ENCODE peak calls at places on chromosomes 1 and 21, in seven cellular contexts. One of them, this sample, is unnamed. For H3K4me1, the result is how much of the 10 kb centered on the place peaks cover.

GRCh38 chr1:192521734-192522133 is 53.8 kb upstream of the RGS1 start:
- DNase-seq in body of pancreas: no peak
- DNase-seq in ovary: no peak
- DNase-seq in IMR-90: no peak
- DNase-seq in Peyer's patch: no peak
- DNase-seq in spleen: no peak
- DNase-seq in stomach: no peak
- DNase-seq in this sample: no peak

GRCh38 chr1:63461661-63462230 is 61.3 kb downstream of the ITGB3BP start:
- DNase-seq in Peyer's patch: no peak
- DNase-seq in IMR-90: no peak
- DNase-seq in ovary: no peak
- DNase-seq in body of pancreas: no peak
- DNase-seq in stomach: no peak
- DNase-seq in spleen: no peak
- DNase-seq in this sample: no peak

GRCh38 chr1:3473381-3473844 is 18.9 kb downstream of the ARHGEF16 start:
- DNase-seq in body of pancreas: no peak
- DNase-seq in spleen: no peak
- DNase-seq in stomach: no peak
- DNase-seq in Peyer's patch: no peak
- DNase-seq in IMR-90: peak
- DNase-seq in ovary: no peak
- DNase-seq in this sample: no peak

GRCh38 chr1:11725616-11726015 is 10.3 kb upstream of the AGTRAP start:
- DNase-seq in spleen: no peak
- DNase-seq in ovary: no peak
- DNase-seq in IMR-90: no peak
- DNase-seq in stomach: no peak
- DNase-seq in body of pancreas: no peak
- DNase-seq in Peyer's patch: no peak
- DNase-seq in this sample: no peak

GRCh38 chr1:3688356-3688755 is 36.0 kb downstream of the TP73 start:
- DNase-seq in ovary: no peak
- DNase-seq in Peyer's patch: no peak
- DNase-seq in spleen: no peak
- DNase-seq in IMR-90: no peak
- DNase-seq in stomach: no peak
- DNase-seq in body of pancreas: no peak
- DNase-seq in this sample: no peak

GRCh38 chr1:55277377-55278130 is 62.4 kb upstream of the USP24 start:
- DNase-seq in stomach: peak
- DNase-seq in Peyer's patch: peak
- DNase-seq in spleen: peak
- DNase-seq in IMR-90: peak
- DNase-seq in ovary: peak
- DNase-seq in body of pancreas: peak
- DNase-seq in this sample: peak

GRCh38 chr1:3831689-3832088 is 25.3 kb downstream of the CEP104 start:
- DNase-seq in stomach: no peak
- DNase-seq in Peyer's patch: no peak
- DNase-seq in IMR-90: no peak
- DNase-seq in body of pancreas: no peak
- DNase-seq in spleen: no peak
- DNase-seq in ovary: no peak
- DNase-seq in this sample: no peak

GRCh38 chr1:21106238-21106637 is 70.5 kb downstream of the EIF4G3 start:
- DNase-seq in body of pancreas: no peak
- DNase-seq in ovary: no peak
- DNase-seq in IMR-90: no peak
- DNase-seq in spleen: no peak
- DNase-seq in stomach: no peak
- DNase-seq in Peyer's patch: no peak
- DNase-seq in this sample: no peak

GRCh38 chr1:217149791-217150190 is 426.6 kb upstream of the ESRRG start:
- DNase-seq in stomach: no peak
- DNase-seq in body of pancreas: no peak
- DNase-seq in Peyer's patch: no peak
- DNase-seq in ovary: no peak
- DNase-seq in spleen: no peak
- DNase-seq in IMR-90: no peak
- DNase-seq in this sample: no peak

GRCh38 chr21:41426656-41427311 is 745 bp downstream of the MX1 start:
- DNase-seq in body of pancreas: no peak
- DNase-seq in stomach: no peak
- DNase-seq in ovary: peak
- DNase-seq in Peyer's patch: no peak
- DNase-seq in IMR-90: no peak
- DNase-seq in spleen: peak
- DNase-seq in this sample: no peak

GRCh38 chr1:183417691-183418491 is at the start of gene NMNAT2:
- DNase-seq in Peyer's patch: no peak
- DNase-seq in IMR-90: peak
- DNase-seq in body of pancreas: no peak
- DNase-seq in spleen: no peak
- DNase-seq in ovary: no peak
- DNase-seq in stomach: no peak
- DNase-seq in this sample: no peak
- TF ChIP-seq CTCF in Peyer's patch: no peak
- TF ChIP-seq CTCF in IMR-90: no peak
- TF ChIP-seq CTCF in body of pancreas: no peak
- TF ChIP-seq CTCF in spleen: no peak
- TF ChIP-seq CTCF in ovary: no peak
- TF ChIP-seq CTCF in stomach: no peak
- TF ChIP-seq CTCF in this sample: no peak

DNA sequence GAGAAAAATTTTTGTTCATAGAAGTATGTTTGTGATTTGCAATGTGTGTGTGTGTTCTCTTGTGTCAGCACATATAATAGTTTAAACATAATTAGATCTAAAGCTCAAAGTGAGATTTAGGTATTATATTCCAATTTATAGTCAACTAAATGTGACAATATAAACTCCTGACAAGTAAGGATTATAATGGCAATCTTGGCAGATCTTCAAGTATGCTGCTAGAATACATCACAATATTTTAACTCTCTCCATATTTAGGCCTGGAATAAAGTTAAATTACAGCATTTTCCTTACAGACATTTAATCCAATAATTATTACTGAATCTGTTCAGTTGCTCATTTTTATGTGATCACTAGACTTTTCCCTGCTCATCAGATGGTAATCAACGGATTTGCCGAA is 65.8 kb downstream of the LYPLAL1 start:
- DNase-seq in spleen: no peak
- DNase-seq in stomach: no peak
- DNase-seq in ovary: no peak
- DNase-seq in IMR-90: no peak
- DNase-seq in body of pancreas: no peak
- DNase-seq in Peyer's patch: no peak
- DNase-seq in this sample: no peak
- H3K4me1 ChIP-seq in spleen: under half
- H3K4me1 ChIP-seq in stomach: under half
- H3K4me1 ChIP-seq in ovary: under half
- H3K4me1 ChIP-seq in IMR-90: under half
- H3K4me1 ChIP-seq in body of pancreas: under half
- H3K4me1 ChIP-seq in Peyer's patch: under half
- H3K4me1 ChIP-seq in this sample: under half

GRCh38 chr1:150576794-150577556 is 2.4 kb downstream of the MCL1 start:
- DNase-seq in ovary: peak
- DNase-seq in stomach: no peak
- DNase-seq in spleen: no peak
- DNase-seq in body of pancreas: no peak
- DNase-seq in IMR-90: peak
- DNase-seq in Peyer's patch: peak
- DNase-seq in this sample: no peak
- TF ChIP-seq POLR2A in ovary: no peak
- TF ChIP-seq POLR2A in stomach: no peak
- TF ChIP-seq POLR2A in spleen: no peak
- TF ChIP-seq POLR2A in body of pancreas: peak
- TF ChIP-seq POLR2A in IMR-90: no peak
- TF ChIP-seq POLR2A in Peyer's patch: peak
- TF ChIP-seq POLR2A in this sample: peak

GRCh38 chr21:46634966-46635323 is 529 bp upstream of the PRMT2 start:
- DNase-seq in body of pancreas: no peak
- DNase-seq in Peyer's patch: no peak
- DNase-seq in ovary: peak
- DNase-seq in stomach: peak
- DNase-seq in spleen: no peak
- DNase-seq in IMR-90: peak
- DNase-seq in this sample: peak
- TF ChIP-seq CTCF in body of pancreas: peak
- TF ChIP-seq CTCF in Peyer's patch: peak
- TF ChIP-seq CTCF in ovary: no peak
- TF ChIP-seq CTCF in stomach: no peak
- TF ChIP-seq CTCF in spleen: peak
- TF ChIP-seq CTCF in IMR-90: peak
- TF ChIP-seq CTCF in this sample: peak

DNA sequence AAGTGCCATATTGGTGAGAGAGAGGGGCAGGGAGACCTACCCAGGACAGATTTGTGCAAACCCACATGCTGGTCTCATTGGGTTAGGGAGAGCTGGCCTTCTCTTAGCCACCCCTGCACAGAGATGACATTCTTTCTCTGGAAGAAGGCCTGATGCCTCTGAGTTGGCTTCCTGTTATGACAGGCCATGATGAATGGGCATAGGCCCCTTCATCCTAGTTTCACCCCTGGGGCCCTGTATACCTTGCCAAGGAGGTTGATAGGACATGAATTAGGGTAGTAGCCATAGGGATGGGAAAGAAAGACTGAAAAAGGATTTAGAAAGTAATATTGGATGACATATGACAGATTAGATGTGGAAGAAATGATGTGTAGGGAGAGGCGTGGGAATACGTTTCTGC is 46.6 kb downstream of the TENT5C start:
- DNase-seq in IMR-90: peak
- DNase-seq in spleen: no peak
- DNase-seq in body of pancreas: no peak
- DNase-seq in stomach: no peak
- DNase-seq in Peyer's patch: peak
- DNase-seq in ovary: no peak
- DNase-seq in this sample: no peak
- H3K4me1 ChIP-seq in IMR-90: under half
- H3K4me1 ChIP-seq in spleen: half or more
- H3K4me1 ChIP-seq in body of pancreas: under half
- H3K4me1 ChIP-seq in stomach: under half
- H3K4me1 ChIP-seq in Peyer's patch: under half
- H3K4me1 ChIP-seq in ovary: under half
- H3K4me1 ChIP-seq in this sample: under half

DNA sequence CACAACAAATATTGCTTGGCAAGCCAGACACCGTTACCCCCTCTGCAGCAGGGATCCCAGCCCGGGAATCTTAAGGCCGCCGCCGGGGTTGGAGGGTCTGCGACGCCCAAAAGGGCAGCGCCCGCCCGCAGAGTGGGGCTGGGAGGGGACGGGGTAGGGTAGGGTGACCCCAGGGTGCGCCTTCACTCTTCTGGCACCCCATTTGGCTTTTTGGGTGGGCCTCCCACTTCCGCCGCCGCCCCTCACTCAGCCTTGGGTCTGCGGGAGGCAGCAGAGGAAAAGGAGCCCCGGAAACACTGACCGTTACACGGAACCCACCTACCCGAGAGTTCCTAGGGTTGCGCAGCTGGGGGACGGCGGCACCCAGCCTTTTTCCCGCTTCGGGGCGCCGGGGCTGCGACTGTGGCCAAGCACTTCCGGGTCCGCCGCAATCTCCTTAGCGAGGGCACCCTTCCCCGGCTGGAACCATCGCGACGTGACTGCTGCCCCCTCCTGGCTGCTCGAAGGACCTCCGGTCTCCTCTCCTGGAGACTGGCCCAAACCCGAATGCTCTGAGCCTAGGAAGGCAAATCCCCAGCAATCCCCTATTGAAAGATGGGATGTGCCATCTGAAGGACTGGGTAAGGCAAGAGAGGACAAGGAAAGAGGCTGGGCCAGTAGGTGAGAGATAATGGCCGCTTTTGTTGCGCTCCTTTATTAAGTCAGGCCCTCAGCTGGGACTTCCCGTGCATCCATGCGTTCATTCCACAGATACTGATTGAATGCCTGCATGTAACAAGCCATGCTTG is at the start of gene PIGC:
- DNase-seq in spleen: peak
- DNase-seq in body of pancreas: peak
- DNase-seq in IMR-90: peak
- DNase-seq in Peyer's patch: peak
- DNase-seq in stomach: peak
- DNase-seq in ovary: peak
- DNase-seq in this sample: peak
- TF ChIP-seq POLR2A in spleen: no peak
- TF ChIP-seq POLR2A in body of pancreas: peak
- TF ChIP-seq POLR2A in IMR-90: no peak
- TF ChIP-seq POLR2A in Peyer's patch: peak
- TF ChIP-seq POLR2A in stomach: no peak
- TF ChIP-seq POLR2A in ovary: no peak
- TF ChIP-seq POLR2A in this sample: peak

GRCh38 chr1:173210273-173210672 is 3.1 kb upstream of the TNFSF4 start:
- DNase-seq in spleen: no peak
- DNase-seq in ovary: no peak
- DNase-seq in Peyer's patch: no peak
- DNase-seq in stomach: no peak
- DNase-seq in body of pancreas: no peak
- DNase-seq in IMR-90: no peak
- DNase-seq in this sample: no peak
- TF ChIP-seq CTCF in spleen: no peak
- TF ChIP-seq CTCF in ovary: no peak
- TF ChIP-seq CTCF in Peyer's patch: no peak
- TF ChIP-seq CTCF in stomach: no peak
- TF ChIP-seq CTCF in body of pancreas: no peak
- TF ChIP-seq CTCF in IMR-90: no peak
- TF ChIP-seq CTCF in this sample: no peak

GRCh38 chr21:34911360-34911759 is 137.7 kb downstream of the RUNX1 start:
- DNase-seq in Peyer's patch: no peak
- DNase-seq in IMR-90: no peak
- DNase-seq in stomach: no peak
- DNase-seq in body of pancreas: no peak
- DNase-seq in ovary: no peak
- DNase-seq in spleen: peak
- DNase-seq in this sample: no peak
- H3K4me1 ChIP-seq in Peyer's patch: under half
- H3K4me1 ChIP-seq in IMR-90: under half
- H3K4me1 ChIP-seq in stomach: under half
- H3K4me1 ChIP-seq in body of pancreas: under half
- H3K4me1 ChIP-seq in ovary: under half
- H3K4me1 ChIP-seq in spleen: half or more
- H3K4me1 ChIP-seq in this sample: under half

GRCh38 chr1:224500802-224501201 is 66.2 kb upstream of the WDR26 start:
- DNase-seq in ovary: no peak
- DNase-seq in Peyer's patch: no peak
- DNase-seq in IMR-90: no peak
- DNase-seq in body of pancreas: no peak
- DNase-seq in spleen: no peak
- DNase-seq in stomach: no peak
- DNase-seq in this sample: no peak

GRCh38 chr1:224497714-224498573 is 63.3 kb upstream of the WDR26 start:
- DNase-seq in stomach: peak
- DNase-seq in body of pancreas: peak
- DNase-seq in Peyer's patch: no peak
- DNase-seq in spleen: no peak
- DNase-seq in ovary: peak
- DNase-seq in IMR-90: peak
- DNase-seq in this sample: no peak

GRCh38 chr1:224496826-224497225 is 62.2 kb upstream of the WDR26 start:
- DNase-seq in ovary: no peak
- DNase-seq in body of pancreas: no peak
- DNase-seq in stomach: no peak
- DNase-seq in IMR-90: no peak
- DNase-seq in spleen: no peak
- DNase-seq in Peyer's patch: no peak
- DNase-seq in this sample: no peak

GRCh38 chr1:224499204-224499603 is 64.6 kb upstream of the WDR26 start:
- DNase-seq in body of pancreas: no peak
- DNase-seq in ovary: no peak
- DNase-seq in spleen: no peak
- DNase-seq in Peyer's patch: no peak
- DNase-seq in stomach: no peak
- DNase-seq in IMR-90: no peak
- DNase-seq in this sample: no peak

GRCh38 chr1:224498574-224499170 is 64.1 kb upstream of the WDR26 start:
- DNase-seq in Peyer's patch: no peak
- DNase-seq in body of pancreas: peak
- DNase-seq in stomach: no peak
- DNase-seq in ovary: no peak
- DNase-seq in spleen: no peak
- DNase-seq in IMR-90: peak
- DNase-seq in this sample: no peak
- TF ChIP-seq POLR2A in Peyer's patch: no peak
- TF ChIP-seq POLR2A in body of pancreas: peak
- TF ChIP-seq POLR2A in stomach: no peak
- TF ChIP-seq POLR2A in ovary: no peak
- TF ChIP-seq POLR2A in spleen: no peak
- TF ChIP-seq POLR2A in IMR-90: no peak
- TF ChIP-seq POLR2A in this sample: no peak

This sample was measured in right lobe of liver.